ENCODE peak calls at places on chromosome 10, in five cellular contexts. One of them, this sample, is unnamed.

GRCh38 chr10:121416071-121416470 is 182.2 kb downstream of the FGFR2 start:
- DNase-seq in mucosa of descending colon: no peak
- DNase-seq in astrocyte of the spinal cord: no peak
- DNase-seq in heart left ventricle: no peak
- DNase-seq in choroid plexus epithelial cell: no peak
- DNase-seq in this sample: no peak

GRCh38 chr10:97752956-97753355 is 16.0 kb downstream of the ZFYVE27 start:
- DNase-seq in mucosa of descending colon: no peak
- DNase-seq in astrocyte of the spinal cord: no peak
- DNase-seq in heart left ventricle: no peak
- DNase-seq in choroid plexus epithelial cell: no peak
- DNase-seq in this sample: no peak

GRCh38 chr10:103605359-103606156 is 112.1 kb downstream of the NEURL1 start:
- DNase-seq in mucosa of descending colon: peak; percentile 70
- DNase-seq in astrocyte of the spinal cord: peak; percentile 27
- DNase-seq in heart left ventricle: no peak
- DNase-seq in choroid plexus epithelial cell: peak; percentile 78
- DNase-seq in this sample: no peak

GRCh38 chr10:119768455-119769094 is 42.7 kb downstream of the INPP5F start:
- DNase-seq in mucosa of descending colon: no peak
- DNase-seq in astrocyte of the spinal cord: no peak
- DNase-seq in heart left ventricle: no peak
- DNase-seq in choroid plexus epithelial cell: peak; percentile 48
- DNase-seq in this sample: no peak

GRCh38 chr10:7667262-7668141 is 736 bp upstream of the ITIH5 start:
- DNase-seq in mucosa of descending colon: no peak
- DNase-seq in astrocyte of the spinal cord: no peak
- DNase-seq in heart left ventricle: no peak
- DNase-seq in choroid plexus epithelial cell: no peak
- DNase-seq in this sample: no peak

GRCh38 chr10:13759167-13759566 is 172.4 kb downstream of the PRPF18 start:
- DNase-seq in mucosa of descending colon: no peak
- DNase-seq in astrocyte of the spinal cord: peak; percentile 39
- DNase-seq in heart left ventricle: no peak
- DNase-seq in choroid plexus epithelial cell: no peak
- DNase-seq in this sample: no peak

GRCh38 chr10:19629559-19629958 is 186.7 kb upstream of the PLXDC2 start:
- DNase-seq in mucosa of descending colon: peak; percentile 48
- DNase-seq in astrocyte of the spinal cord: peak; percentile 67
- DNase-seq in heart left ventricle: peak; percentile 73
- DNase-seq in choroid plexus epithelial cell: peak; percentile 93
- DNase-seq in this sample: no peak

GRCh38 chr10:49632406-49633317 is 18.8 kb downstream of the CHAT start:
- DNase-seq in mucosa of descending colon: no peak
- DNase-seq in astrocyte of the spinal cord: no peak
- DNase-seq in heart left ventricle: no peak
- DNase-seq in choroid plexus epithelial cell: no peak
- DNase-seq in this sample: no peak

GRCh38 chr10:120477723-120478270 is 20.8 kb downstream of the PLPP4 start:
- DNase-seq in mucosa of descending colon: no peak
- DNase-seq in astrocyte of the spinal cord: peak; percentile 42
- DNase-seq in heart left ventricle: no peak
- DNase-seq in choroid plexus epithelial cell: peak; percentile 42
- DNase-seq in this sample: no peak

GRCh38 chr10:52394246-52394645 is 80.2 kb downstream of the DKK1 start:
- DNase-seq in mucosa of descending colon: no peak
- DNase-seq in astrocyte of the spinal cord: no peak
- DNase-seq in heart left ventricle: no peak
- DNase-seq in choroid plexus epithelial cell: no peak
- DNase-seq in this sample: no peak

GRCh38 chr10:123427386-123427785 is 238.8 kb upstream of the GPR26 start:
- DNase-seq in mucosa of descending colon: no peak
- DNase-seq in astrocyte of the spinal cord: no peak
- DNase-seq in heart left ventricle: no peak
- DNase-seq in choroid plexus epithelial cell: no peak
- DNase-seq in this sample: peak; percentile 19

GRCh38 chr10:87842776-87843497 is 20.4 kb downstream of the KLLN start:
- DNase-seq in mucosa of descending colon: no peak
- DNase-seq in astrocyte of the spinal cord: peak; percentile 87
- DNase-seq in heart left ventricle: no peak
- DNase-seq in choroid plexus epithelial cell: peak; percentile 91
- DNase-seq in this sample: no peak

GRCh38 chr10:7192831-7193348 is 217.9 kb downstream of the SFMBT2 start:
- DNase-seq in mucosa of descending colon: no peak
- DNase-seq in astrocyte of the spinal cord: no peak
- DNase-seq in heart left ventricle: no peak
- DNase-seq in choroid plexus epithelial cell: no peak
- DNase-seq in this sample: no peak

GRCh38 chr10:52703451-52703850 is 69.1 kb downstream of the MBL2 start:
- DNase-seq in mucosa of descending colon: no peak
- DNase-seq in astrocyte of the spinal cord: peak; percentile 5
- DNase-seq in heart left ventricle: no peak
- DNase-seq in choroid plexus epithelial cell: no peak
- DNase-seq in this sample: no peak

GRCh38 chr10:23047201-23048050 is 48.0 kb upstream of the MSRB2 start:
- DNase-seq in mucosa of descending colon: no peak
- DNase-seq in astrocyte of the spinal cord: no peak
- DNase-seq in heart left ventricle: no peak
- DNase-seq in choroid plexus epithelial cell: peak; percentile 12
- DNase-seq in this sample: no peak

GRCh38 chr10:68559872-68560200 is 301 bp upstream of the TET1 start:
- DNase-seq in mucosa of descending colon: no peak
- DNase-seq in astrocyte of the spinal cord: peak; percentile 54
- DNase-seq in heart left ventricle: no peak
- DNase-seq in choroid plexus epithelial cell: no peak
- DNase-seq in this sample: no peak

GRCh38 chr10:129095980-129096339 is 371.1 kb upstream of the MGMT start:
- DNase-seq in mucosa of descending colon: no peak
- DNase-seq in astrocyte of the spinal cord: no peak
- DNase-seq in heart left ventricle: no peak
- DNase-seq in choroid plexus epithelial cell: no peak
- DNase-seq in this sample: no peak

GRCh38 chr10:2949948-2950354 is 117.4 kb upstream of the PFKP start:
- DNase-seq in mucosa of descending colon: no peak
- DNase-seq in astrocyte of the spinal cord: peak; percentile 45
- DNase-seq in heart left ventricle: no peak
- DNase-seq in choroid plexus epithelial cell: no peak
- DNase-seq in this sample: no peak

DNA sequence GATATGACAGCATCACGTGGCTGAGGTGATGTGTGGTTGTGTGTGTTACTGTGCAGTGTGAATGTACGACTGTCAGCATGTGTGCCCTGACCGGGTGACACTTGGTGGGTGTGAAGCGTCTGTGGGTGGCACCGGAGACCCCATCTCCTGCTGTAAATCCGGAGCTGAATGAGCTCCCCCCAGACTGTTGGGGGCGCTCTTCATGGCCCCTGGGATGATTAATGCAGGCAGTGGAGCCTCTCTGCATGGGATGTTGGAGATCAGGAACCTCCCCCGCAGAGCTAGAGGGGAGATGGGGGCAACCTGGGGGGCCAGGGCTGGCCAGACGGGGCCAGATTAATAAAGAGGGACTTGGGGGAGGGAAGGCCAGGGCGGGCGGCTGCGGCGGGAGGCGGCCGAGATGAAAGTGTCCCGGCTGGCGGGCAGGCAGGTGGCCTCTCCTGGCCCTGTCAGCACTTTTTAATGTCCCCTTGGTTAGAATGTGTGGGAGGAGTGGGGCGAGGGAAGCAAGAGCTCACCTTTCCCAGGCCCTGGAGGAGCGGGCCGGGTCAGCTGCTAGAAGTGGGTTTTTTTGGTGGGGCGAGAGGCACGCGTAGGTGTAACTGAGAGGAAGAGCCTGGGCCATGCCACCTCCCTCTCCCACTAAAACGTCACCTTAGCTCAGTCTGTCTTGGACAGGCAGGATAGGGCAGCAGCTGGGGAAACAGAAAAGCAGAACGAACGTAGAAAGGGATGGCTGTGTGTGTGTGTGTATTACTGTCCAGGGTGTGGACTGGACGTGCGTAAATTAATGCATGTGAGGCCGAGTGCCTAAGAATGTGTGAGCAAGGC is 34.2 kb downstream of the HIF1AN start:
- DNase-seq in mucosa of descending colon: no peak
- DNase-seq in astrocyte of the spinal cord: no peak
- DNase-seq in heart left ventricle: no peak
- DNase-seq in choroid plexus epithelial cell: no peak
- DNase-seq in this sample: no peak
- TF ChIP-seq CTCF in mucosa of descending colon: no peak
- TF ChIP-seq CTCF in astrocyte of the spinal cord: peak; percentile 9
- TF ChIP-seq CTCF in heart left ventricle: no peak
- TF ChIP-seq CTCF in choroid plexus epithelial cell: peak; percentile 4
- TF ChIP-seq CTCF in this sample: peak; percentile 30

DNA sequence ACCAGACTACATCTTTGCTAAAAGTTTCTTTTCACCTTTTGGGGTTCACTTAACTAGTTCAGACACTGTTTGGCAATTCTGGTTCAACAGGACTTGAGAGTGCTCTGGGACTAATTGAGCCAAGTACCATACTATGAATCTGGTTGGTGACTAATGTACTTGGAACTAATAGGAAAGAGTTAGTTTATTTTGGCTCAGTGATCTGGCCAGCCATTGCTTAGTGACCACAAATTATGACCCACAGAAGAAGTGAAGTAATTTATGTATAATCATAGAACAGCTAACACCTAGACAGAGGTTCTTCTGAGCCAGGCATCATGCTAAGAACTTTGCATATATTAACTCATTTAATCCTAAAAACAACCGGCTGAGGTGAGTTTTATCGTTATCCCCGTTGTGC is 126.5 kb upstream of the JCAD start:
- DNase-seq in mucosa of descending colon: no peak
- DNase-seq in astrocyte of the spinal cord: peak; percentile 91
- DNase-seq in heart left ventricle: no peak
- DNase-seq in choroid plexus epithelial cell: peak; percentile 87
- DNase-seq in this sample: peak; percentile 59
- H3K4me3 ChIP-seq in mucosa of descending colon: no peak overlapping the region
- H3K4me3 ChIP-seq in astrocyte of the spinal cord: no peak overlapping the region
- H3K4me3 ChIP-seq in heart left ventricle: no peak overlapping the region
- H3K4me3 ChIP-seq in choroid plexus epithelial cell: no peak overlapping the region
- H3K4me3 ChIP-seq in this sample: peak overlapping the region; percentile 43

DNA sequence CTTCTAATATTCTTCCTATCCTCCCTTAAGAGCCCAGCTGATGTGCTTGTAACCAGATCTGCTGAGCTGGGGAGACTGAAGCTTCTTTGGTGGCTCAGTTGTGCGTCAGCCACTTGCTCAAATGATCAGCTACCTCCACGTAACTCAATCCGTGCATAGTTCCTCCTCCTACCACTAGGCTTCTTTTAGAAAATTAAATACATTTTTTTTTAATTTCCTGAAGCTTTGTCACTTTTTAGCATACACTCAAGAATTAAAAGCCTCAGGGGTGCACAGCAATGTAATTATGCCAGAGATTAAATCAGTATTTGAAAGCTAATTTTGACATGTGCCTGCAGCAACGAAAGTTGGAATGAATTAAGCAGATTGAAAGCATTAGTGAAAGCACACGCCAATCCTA is 20.4 kb upstream of the PRLHR start:
- DNase-seq in mucosa of descending colon: no peak
- DNase-seq in astrocyte of the spinal cord: no peak
- DNase-seq in heart left ventricle: no peak
- DNase-seq in choroid plexus epithelial cell: peak; percentile 40
- DNase-seq in this sample: no peak
- TF ChIP-seq CTCF in mucosa of descending colon: no peak
- TF ChIP-seq CTCF in astrocyte of the spinal cord: no peak
- TF ChIP-seq CTCF in heart left ventricle: no peak
- TF ChIP-seq CTCF in choroid plexus epithelial cell: peak; percentile 32
- TF ChIP-seq CTCF in this sample: peak; percentile 26

GRCh38 chr10:929965-930364 is 1.5 kb downstream of the LARP4B start:
- DNase-seq in mucosa of descending colon: no peak
- DNase-seq in astrocyte of the spinal cord: no peak
- DNase-seq in heart left ventricle: no peak
- DNase-seq in choroid plexus epithelial cell: no peak
- DNase-seq in this sample: no peak
- H3K4me3 ChIP-seq in mucosa of descending colon: peak overlapping the region; percentile 78
- H3K4me3 ChIP-seq in astrocyte of the spinal cord: peak overlapping the region; percentile 79
- H3K4me3 ChIP-seq in heart left ventricle: peak overlapping the region; percentile 62
- H3K4me3 ChIP-seq in choroid plexus epithelial cell: peak overlapping the region; percentile 81
- H3K4me3 ChIP-seq in this sample: peak overlapping the region; percentile 89

GRCh38 chr10:42830237-42830636 is 47.6 kb downstream of the BMS1 start:
- DNase-seq in mucosa of descending colon: no peak
- DNase-seq in astrocyte of the spinal cord: no peak
- DNase-seq in heart left ventricle: no peak
- DNase-seq in choroid plexus epithelial cell: no peak
- DNase-seq in this sample: no peak

DNA sequence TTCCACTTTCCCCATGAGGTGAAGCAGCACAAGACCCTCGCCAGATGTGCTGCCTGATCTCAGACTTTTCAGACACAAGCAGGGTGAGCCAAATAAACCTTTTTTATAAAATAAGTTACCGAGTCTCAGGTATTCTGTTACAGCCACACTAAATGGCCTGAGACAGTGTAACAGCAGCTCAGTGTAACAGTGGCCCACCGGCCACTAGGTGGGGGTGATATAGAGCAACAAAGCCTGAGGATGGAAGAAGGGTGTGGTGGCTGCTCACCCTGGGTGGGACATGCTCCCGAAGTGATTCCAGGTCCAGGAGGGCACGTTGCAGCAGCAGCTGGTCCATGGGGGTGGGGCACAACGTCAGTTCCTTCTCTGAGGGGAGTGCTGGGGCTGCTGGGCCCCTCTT is 44.6 kb downstream of the BMS1 start:
- DNase-seq in mucosa of descending colon: no peak
- DNase-seq in astrocyte of the spinal cord: no peak
- DNase-seq in heart left ventricle: no peak
- DNase-seq in choroid plexus epithelial cell: no peak
- DNase-seq in this sample: no peak
- TF ChIP-seq CTCF in mucosa of descending colon: no peak
- TF ChIP-seq CTCF in astrocyte of the spinal cord: peak; percentile 18
- TF ChIP-seq CTCF in heart left ventricle: peak; percentile 23
- TF ChIP-seq CTCF in choroid plexus epithelial cell: peak; percentile 43
- TF ChIP-seq CTCF in this sample: no peak

GRCh38 chr10:11740907-11741306 is 1.3 kb upstream of the ECHDC3 start:
- DNase-seq in mucosa of descending colon: no peak
- DNase-seq in astrocyte of the spinal cord: no peak
- DNase-seq in heart left ventricle: no peak
- DNase-seq in choroid plexus epithelial cell: no peak
- DNase-seq in this sample: no peak
- H3K4me3 ChIP-seq in mucosa of descending colon: no peak overlapping the region
- H3K4me3 ChIP-seq in astrocyte of the spinal cord: no peak overlapping the region
- H3K4me3 ChIP-seq in heart left ventricle: no peak overlapping the region
- H3K4me3 ChIP-seq in choroid plexus epithelial cell: no peak overlapping the region
- H3K4me3 ChIP-seq in this sample: no peak overlapping the region

GRCh38 chr10:78424721-78425120 is 391.1 kb downstream of the RPS24 start:
- DNase-seq in mucosa of descending colon: peak; percentile 23
- DNase-seq in astrocyte of the spinal cord: no peak
- DNase-seq in heart left ventricle: no peak
- DNase-seq in choroid plexus epithelial cell: peak; percentile 47
- DNase-seq in this sample: no peak
- TF ChIP-seq CTCF in mucosa of descending colon: no peak
- TF ChIP-seq CTCF in astrocyte of the spinal cord: peak; percentile 33
- TF ChIP-seq CTCF in heart left ventricle: peak; percentile 10
- TF ChIP-seq CTCF in choroid plexus epithelial cell: peak; percentile 64
- TF ChIP-seq CTCF in this sample: peak; percentile 49

This sample was measured in epithelial cell of proximal tubule.